ENCODE peak calls at places on chromosome 14, in ten cellular contexts. One of them, this sample, is unnamed.

GRCh38 chr14:23577710-23578392 is 739 bp downstream of the JPH4 start:
- DNase-seq in WTC11: peak
- DNase-seq in non-pigmented ciliary epithelial cell: no peak
- DNase-seq in Right ventricle myocardium superior: no peak
- DNase-seq in Peyer's patch: no peak
- DNase-seq in DMS 273 treated with DMSO at 0.1 percent for 48 hours: no peak
- DNase-seq in CD8-positive, alpha-beta T cell: no peak
- DNase-seq in NCI-H69: peak
- DNase-seq in stimulated activated CD8-positive, alpha-beta memory T cell treated with anti-CD3 and anti-CD28 coated beads, Interleukin-7, amount 100 ng/mL, for 24 hours: no peak
- DNase-seq in GM12891: no peak
- DNase-seq in this sample: no peak

GRCh38 chr14:28895389-28895788 is 128.8 kb downstream of the FOXG1 start:
- DNase-seq in WTC11: no peak
- DNase-seq in non-pigmented ciliary epithelial cell: no peak
- DNase-seq in Right ventricle myocardium superior: no peak
- DNase-seq in Peyer's patch: no peak
- DNase-seq in DMS 273 treated with DMSO at 0.1 percent for 48 hours: no peak
- DNase-seq in CD8-positive, alpha-beta T cell: no peak
- DNase-seq in NCI-H69: peak
- DNase-seq in stimulated activated CD8-positive, alpha-beta memory T cell treated with anti-CD3 and anti-CD28 coated beads, Interleukin-7, amount 100 ng/mL, for 24 hours: no peak
- DNase-seq in GM12891: no peak
- DNase-seq in this sample: no peak

GRCh38 chr14:65184032-65184764 is 81.9 kb upstream of the MAX start:
- DNase-seq in WTC11: no peak
- DNase-seq in non-pigmented ciliary epithelial cell: no peak
- DNase-seq in Right ventricle myocardium superior: no peak
- DNase-seq in Peyer's patch: no peak
- DNase-seq in DMS 273 treated with DMSO at 0.1 percent for 48 hours: no peak
- DNase-seq in CD8-positive, alpha-beta T cell: no peak
- DNase-seq in NCI-H69: peak
- DNase-seq in stimulated activated CD8-positive, alpha-beta memory T cell treated with anti-CD3 and anti-CD28 coated beads, Interleukin-7, amount 100 ng/mL, for 24 hours: no peak
- DNase-seq in GM12891: no peak
- DNase-seq in this sample: no peak

GRCh38 chr14:70808023-70808401 is 1.3 kb downstream of the MAP3K9 start:
- DNase-seq in WTC11: peak
- DNase-seq in non-pigmented ciliary epithelial cell: no peak
- DNase-seq in Right ventricle myocardium superior: no peak
- DNase-seq in Peyer's patch: peak
- DNase-seq in DMS 273 treated with DMSO at 0.1 percent for 48 hours: no peak
- DNase-seq in CD8-positive, alpha-beta T cell: peak
- DNase-seq in NCI-H69: peak
- DNase-seq in stimulated activated CD8-positive, alpha-beta memory T cell treated with anti-CD3 and anti-CD28 coated beads, Interleukin-7, amount 100 ng/mL, for 24 hours: no peak
- DNase-seq in GM12891: no peak
- DNase-seq in this sample: peak

GRCh38 chr14:46250113-46250703 is 401.4 kb downstream of the RPL10L start:
- DNase-seq in WTC11: no peak
- DNase-seq in non-pigmented ciliary epithelial cell: peak
- DNase-seq in Right ventricle myocardium superior: no peak
- DNase-seq in Peyer's patch: no peak
- DNase-seq in DMS 273 treated with DMSO at 0.1 percent for 48 hours: no peak
- DNase-seq in CD8-positive, alpha-beta T cell: no peak
- DNase-seq in NCI-H69: peak
- DNase-seq in stimulated activated CD8-positive, alpha-beta memory T cell treated with anti-CD3 and anti-CD28 coated beads, Interleukin-7, amount 100 ng/mL, for 24 hours: no peak
- DNase-seq in GM12891: no peak
- DNase-seq in this sample: no peak

GRCh38 chr14:21524575-21525518 is 1.3 kb downstream of the SALL2 start:
- DNase-seq in WTC11: no peak
- DNase-seq in non-pigmented ciliary epithelial cell: no peak
- DNase-seq in Right ventricle myocardium superior: no peak
- DNase-seq in Peyer's patch: no peak
- DNase-seq in DMS 273 treated with DMSO at 0.1 percent for 48 hours: no peak
- DNase-seq in CD8-positive, alpha-beta T cell: no peak
- DNase-seq in NCI-H69: no peak
- DNase-seq in stimulated activated CD8-positive, alpha-beta memory T cell treated with anti-CD3 and anti-CD28 coated beads, Interleukin-7, amount 100 ng/mL, for 24 hours: no peak
- DNase-seq in GM12891: no peak
- DNase-seq in this sample: no peak

GRCh38 chr14:24432259-24433131 is 2.7 kb downstream of the KHNYN start:
- DNase-seq in WTC11: no peak
- DNase-seq in non-pigmented ciliary epithelial cell: no peak
- DNase-seq in Right ventricle myocardium superior: peak
- DNase-seq in Peyer's patch: no peak
- DNase-seq in DMS 273 treated with DMSO at 0.1 percent for 48 hours: no peak
- DNase-seq in CD8-positive, alpha-beta T cell: no peak
- DNase-seq in NCI-H69: no peak
- DNase-seq in stimulated activated CD8-positive, alpha-beta memory T cell treated with anti-CD3 and anti-CD28 coated beads, Interleukin-7, amount 100 ng/mL, for 24 hours: no peak
- DNase-seq in GM12891: no peak
- DNase-seq in this sample: no peak

GRCh38 chr14:104581521-104581920 is 2.0 kb downstream of the C14orf180 start:
- DNase-seq in WTC11: no peak
- DNase-seq in non-pigmented ciliary epithelial cell: no peak
- DNase-seq in Right ventricle myocardium superior: no peak
- DNase-seq in Peyer's patch: no peak
- DNase-seq in DMS 273 treated with DMSO at 0.1 percent for 48 hours: no peak
- DNase-seq in CD8-positive, alpha-beta T cell: no peak
- DNase-seq in NCI-H69: no peak
- DNase-seq in stimulated activated CD8-positive, alpha-beta memory T cell treated with anti-CD3 and anti-CD28 coated beads, Interleukin-7, amount 100 ng/mL, for 24 hours: no peak
- DNase-seq in GM12891: no peak
- DNase-seq in this sample: no peak

GRCh38 chr14:68888883-68889282 is 90.2 kb downstream of the ACTN1 start:
- DNase-seq in WTC11: no peak
- DNase-seq in non-pigmented ciliary epithelial cell: no peak
- DNase-seq in Right ventricle myocardium superior: no peak
- DNase-seq in Peyer's patch: peak
- DNase-seq in DMS 273 treated with DMSO at 0.1 percent for 48 hours: no peak
- DNase-seq in CD8-positive, alpha-beta T cell: no peak
- DNase-seq in NCI-H69: no peak
- DNase-seq in stimulated activated CD8-positive, alpha-beta memory T cell treated with anti-CD3 and anti-CD28 coated beads, Interleukin-7, amount 100 ng/mL, for 24 hours: no peak
- DNase-seq in GM12891: no peak
- DNase-seq in this sample: no peak

GRCh38 chr14:66476964-66477363 is 9.2 kb upstream of the CCDC196 start:
- DNase-seq in WTC11: no peak
- DNase-seq in non-pigmented ciliary epithelial cell: peak
- DNase-seq in Right ventricle myocardium superior: no peak
- DNase-seq in Peyer's patch: no peak
- DNase-seq in DMS 273 treated with DMSO at 0.1 percent for 48 hours: peak
- DNase-seq in CD8-positive, alpha-beta T cell: no peak
- DNase-seq in NCI-H69: no peak
- DNase-seq in stimulated activated CD8-positive, alpha-beta memory T cell treated with anti-CD3 and anti-CD28 coated beads, Interleukin-7, amount 100 ng/mL, for 24 hours: no peak
- DNase-seq in GM12891: no peak
- DNase-seq in this sample: no peak

GRCh38 chr14:77707355-77707723 is 484 bp downstream of the ALKBH1 start:
- DNase-seq in WTC11: no peak
- DNase-seq in non-pigmented ciliary epithelial cell: no peak
- DNase-seq in Right ventricle myocardium superior: no peak
- DNase-seq in Peyer's patch: peak
- DNase-seq in DMS 273 treated with DMSO at 0.1 percent for 48 hours: no peak
- DNase-seq in CD8-positive, alpha-beta T cell: peak
- DNase-seq in NCI-H69: peak
- DNase-seq in stimulated activated CD8-positive, alpha-beta memory T cell treated with anti-CD3 and anti-CD28 coated beads, Interleukin-7, amount 100 ng/mL, for 24 hours: no peak
- DNase-seq in GM12891: peak
- DNase-seq in this sample: peak

GRCh38 chr14:70754989-70755388 is 54.3 kb downstream of the MAP3K9 start:
- DNase-seq in WTC11: no peak
- DNase-seq in non-pigmented ciliary epithelial cell: no peak
- DNase-seq in Right ventricle myocardium superior: no peak
- DNase-seq in Peyer's patch: no peak
- DNase-seq in DMS 273 treated with DMSO at 0.1 percent for 48 hours: peak
- DNase-seq in CD8-positive, alpha-beta T cell: no peak
- DNase-seq in NCI-H69: no peak
- DNase-seq in stimulated activated CD8-positive, alpha-beta memory T cell treated with anti-CD3 and anti-CD28 coated beads, Interleukin-7, amount 100 ng/mL, for 24 hours: no peak
- DNase-seq in GM12891: no peak
- DNase-seq in this sample: peak

GRCh38 chr14:69673099-69673498 is 61.7 kb downstream of the SUSD6 start:
- DNase-seq in WTC11: no peak
- DNase-seq in non-pigmented ciliary epithelial cell: no peak
- DNase-seq in Right ventricle myocardium superior: no peak
- DNase-seq in Peyer's patch: no peak
- DNase-seq in DMS 273 treated with DMSO at 0.1 percent for 48 hours: no peak
- DNase-seq in CD8-positive, alpha-beta T cell: no peak
- DNase-seq in NCI-H69: no peak
- DNase-seq in stimulated activated CD8-positive, alpha-beta memory T cell treated with anti-CD3 and anti-CD28 coated beads, Interleukin-7, amount 100 ng/mL, for 24 hours: no peak
- DNase-seq in GM12891: no peak
- DNase-seq in this sample: no peak

GRCh38 chr14:87617079-87617478 is 375.9 kb downstream of the GALC start:
- DNase-seq in WTC11: no peak
- DNase-seq in non-pigmented ciliary epithelial cell: no peak
- DNase-seq in Right ventricle myocardium superior: no peak
- DNase-seq in Peyer's patch: no peak
- DNase-seq in DMS 273 treated with DMSO at 0.1 percent for 48 hours: no peak
- DNase-seq in CD8-positive, alpha-beta T cell: no peak
- DNase-seq in NCI-H69: peak
- DNase-seq in stimulated activated CD8-positive, alpha-beta memory T cell treated with anti-CD3 and anti-CD28 coated beads, Interleukin-7, amount 100 ng/mL, for 24 hours: no peak
- DNase-seq in GM12891: no peak
- DNase-seq in this sample: no peak

GRCh38 chr14:105011312-105011990 is 9.4 kb downstream of the CDCA4 start:
- DNase-seq in WTC11: no peak
- DNase-seq in non-pigmented ciliary epithelial cell: no peak
- DNase-seq in Right ventricle myocardium superior: no peak
- DNase-seq in Peyer's patch: no peak
- DNase-seq in DMS 273 treated with DMSO at 0.1 percent for 48 hours: no peak
- DNase-seq in CD8-positive, alpha-beta T cell: no peak
- DNase-seq in NCI-H69: no peak
- DNase-seq in stimulated activated CD8-positive, alpha-beta memory T cell treated with anti-CD3 and anti-CD28 coated beads, Interleukin-7, amount 100 ng/mL, for 24 hours: no peak
- DNase-seq in GM12891: no peak
- DNase-seq in this sample: no peak

GRCh38 chr14:77014004-77014604 is 14.4 kb downstream of the IRF2BPL start:
- DNase-seq in WTC11: no peak
- DNase-seq in non-pigmented ciliary epithelial cell: no peak
- DNase-seq in Right ventricle myocardium superior: peak
- DNase-seq in Peyer's patch: no peak
- DNase-seq in DMS 273 treated with DMSO at 0.1 percent for 48 hours: no peak
- DNase-seq in CD8-positive, alpha-beta T cell: no peak
- DNase-seq in NCI-H69: peak
- DNase-seq in stimulated activated CD8-positive, alpha-beta memory T cell treated with anti-CD3 and anti-CD28 coated beads, Interleukin-7, amount 100 ng/mL, for 24 hours: no peak
- DNase-seq in GM12891: no peak
- DNase-seq in this sample: peak

GRCh38 chr14:54786816-54787215 is 115.8 kb downstream of the GCH1 start:
- DNase-seq in WTC11: no peak
- DNase-seq in non-pigmented ciliary epithelial cell: no peak
- DNase-seq in Right ventricle myocardium superior: peak
- DNase-seq in Peyer's patch: no peak
- DNase-seq in DMS 273 treated with DMSO at 0.1 percent for 48 hours: no peak
- DNase-seq in CD8-positive, alpha-beta T cell: no peak
- DNase-seq in NCI-H69: peak
- DNase-seq in stimulated activated CD8-positive, alpha-beta memory T cell treated with anti-CD3 and anti-CD28 coated beads, Interleukin-7, amount 100 ng/mL, for 24 hours: no peak
- DNase-seq in GM12891: no peak
- DNase-seq in this sample: no peak

GRCh38 chr14:78005325-78005724 is 164.8 kb upstream of the NRXN3 start:
- DNase-seq in WTC11: no peak
- DNase-seq in non-pigmented ciliary epithelial cell: no peak
- DNase-seq in Right ventricle myocardium superior: no peak
- DNase-seq in Peyer's patch: no peak
- DNase-seq in DMS 273 treated with DMSO at 0.1 percent for 48 hours: no peak
- DNase-seq in CD8-positive, alpha-beta T cell: no peak
- DNase-seq in NCI-H69: peak
- DNase-seq in stimulated activated CD8-positive, alpha-beta memory T cell treated with anti-CD3 and anti-CD28 coated beads, Interleukin-7, amount 100 ng/mL, for 24 hours: no peak
- DNase-seq in GM12891: no peak
- DNase-seq in this sample: no peak

GRCh38 chr14:63475761-63476160 is 67.4 kb downstream of the PPP2R5E start:
- DNase-seq in WTC11: no peak
- DNase-seq in non-pigmented ciliary epithelial cell: no peak
- DNase-seq in Right ventricle myocardium superior: no peak
- DNase-seq in Peyer's patch: no peak
- DNase-seq in DMS 273 treated with DMSO at 0.1 percent for 48 hours: no peak
- DNase-seq in CD8-positive, alpha-beta T cell: no peak
- DNase-seq in NCI-H69: no peak
- DNase-seq in stimulated activated CD8-positive, alpha-beta memory T cell treated with anti-CD3 and anti-CD28 coated beads, Interleukin-7, amount 100 ng/mL, for 24 hours: no peak
- DNase-seq in GM12891: no peak
- DNase-seq in this sample: no peak

GRCh38 chr14:56554301-56554700 is 25.3 kb upstream of the TMEM260 start:
- DNase-seq in WTC11: no peak
- DNase-seq in non-pigmented ciliary epithelial cell: no peak
- DNase-seq in Right ventricle myocardium superior: no peak
- DNase-seq in Peyer's patch: no peak
- DNase-seq in DMS 273 treated with DMSO at 0.1 percent for 48 hours: no peak
- DNase-seq in CD8-positive, alpha-beta T cell: no peak
- DNase-seq in NCI-H69: no peak
- DNase-seq in stimulated activated CD8-positive, alpha-beta memory T cell treated with anti-CD3 and anti-CD28 coated beads, Interleukin-7, amount 100 ng/mL, for 24 hours: no peak
- DNase-seq in GM12891: no peak
- DNase-seq in this sample: no peak

GRCh38 chr14:32028599-32028998 is 48.5 kb upstream of the ARHGAP5 start:
- DNase-seq in WTC11: no peak
- DNase-seq in non-pigmented ciliary epithelial cell: no peak
- DNase-seq in Right ventricle myocardium superior: no peak
- DNase-seq in Peyer's patch: no peak
- DNase-seq in DMS 273 treated with DMSO at 0.1 percent for 48 hours: no peak
- DNase-seq in CD8-positive, alpha-beta T cell: no peak
- DNase-seq in NCI-H69: no peak
- DNase-seq in stimulated activated CD8-positive, alpha-beta memory T cell treated with anti-CD3 and anti-CD28 coated beads, Interleukin-7, amount 100 ng/mL, for 24 hours: no peak
- DNase-seq in GM12891: no peak
- DNase-seq in this sample: no peak

GRCh38 chr14:102120888-102121287 is 18.8 kb upstream of the WDR20 start:
- DNase-seq in WTC11: no peak
- DNase-seq in non-pigmented ciliary epithelial cell: no peak
- DNase-seq in Right ventricle myocardium superior: no peak
- DNase-seq in Peyer's patch: no peak
- DNase-seq in DMS 273 treated with DMSO at 0.1 percent for 48 hours: no peak
- DNase-seq in CD8-positive, alpha-beta T cell: no peak
- DNase-seq in NCI-H69: peak
- DNase-seq in stimulated activated CD8-positive, alpha-beta memory T cell treated with anti-CD3 and anti-CD28 coated beads, Interleukin-7, amount 100 ng/mL, for 24 hours: no peak
- DNase-seq in GM12891: no peak
- DNase-seq in this sample: no peak

This sample was measured in body of pancreas.